ENCODE peak calls at places on chromosome 15, in six cellular contexts. A, B, L, H, X and U are unnamed samples.

GRCh38 chr15:25242166-25242879 is 196.5 kb downstream of the UBE3A start:
- DNase-seq in H (no peak), L (no peak), X (no peak), B (no peak), A (no peak), U (no peak)

GRCh38 chr15:62756326-62756994 is 286.1 kb upstream of the TPM1 start:
- DNase-seq in L (no peak), B (no peak), A (no peak), H (no peak), X (no peak), U (no peak)

GRCh38 chr15:47194718-47195117 is 522.6 kb upstream of the SEMA6D start:
- DNase-seq in L (no peak), B (peak), A (peak), X (no peak), H (no peak), U (no peak)

GRCh38 chr15:67914537-67915373 is 74.9 kb upstream of the RNU6-1 start:
- DNase-seq in B (no peak), L (peak), X (peak), H (no peak), A (no peak), U (no peak)

GRCh38 chr15:29756358-29757267 is 65.7 kb downstream of the TJP1 start:
- DNase-seq in B (no peak), A (no peak), H (no peak), X (no peak), L (no peak), U (no peak)

GRCh38 chr15:99385865-99386264 is 134.6 kb downstream of the LRRC28 start:
- DNase-seq in H (no peak), L (no peak), A (peak), B (no peak), X (no peak), U (peak)

GRCh38 chr15:36798366-36798765 is 218.9 kb downstream of the CDIN1 start:
- DNase-seq in X (no peak), H (no peak), A (peak), L (no peak), B (peak), U (peak)

GRCh38 chr15:98803228-98804056 is 155.1 kb downstream of the IGF1R start:
- DNase-seq in L (no peak), X (no peak), B (peak), A (no peak), H (no peak), U (peak)

GRCh38 chr15:100383302-100384107 is 41.7 kb upstream of the ADAMTS17 start:
- DNase-seq in L (peak), B (no peak), X (peak), H (peak), A (no peak), U (peak)

GRCh38 chr15:91849749-91850161 is 3.8 kb upstream of the SLCO3A1 start:
- DNase-seq in L (no peak), A (peak), H (peak), B (no peak), X (no peak), U (peak)

GRCh38 chr15:37061996-37062395 is 38.4 kb downstream of the MEIS2 start:
- DNase-seq in L (no peak), H (no peak), A (no peak), B (no peak), X (no peak), U (no peak)